ENCODE peak calls at places on chromosomes 2 and 18, in five cellular contexts. A is CD8-positive, alpha-beta T cell; S is NCI-H446; J is Jurkat, Clone E6-1; F is A172. R is an unnamed sample.

GRCh38 chr2:240501531-240501991 is 56.2 kb downstream of the ANKMY1 start:
- DNase-seq in A (no peak), J (no peak), F (no peak), S (no peak), R (no peak)

GRCh38 chr2:55200416-55200815 is 31.7 kb downstream of the CLHC1 start:
- DNase-seq in J (no peak), A (no peak), F (no peak), S (no peak), R (no peak)

GRCh38 chr2:234949762-234950434 is 1.9 kb upstream of the SH3BP4 start:
- DNase-seq in A (no peak), J (no peak), S (no peak), F (peak; percentile 63), R (no peak)

GRCh38 chr18:22020127-22020866 is 149.1 kb upstream of the GATA6 start:
- DNase-seq in J (no peak), F (no peak), S (no peak), A (no peak), R (no peak)

GRCh38 chr2:175457846-175458408 is 276.4 kb upstream of the ATP5MC3 start:
- DNase-seq in S (no peak), A (no peak), J (no peak), F (no peak), R (no peak)

GRCh38 chr18:38009335-38009734 is 443.7 kb upstream of the CELF4 start:
- DNase-seq in A (no peak), S (no peak), F (peak; percentile 13), J (no peak), R (no peak)

GRCh38 chr18:10661333-10661732 is 135.5 kb downstream of the NAPG start:
- DNase-seq in A (no peak), S (peak; percentile 44), F (peak; percentile 70), J (no peak), R (no peak)

GRCh38 chr2:98551316-98551715 is 57.0 kb downstream of the COA5 start:
- DNase-seq in A (peak; percentile 45), J (peak; percentile 60), F (no peak), S (no peak), R (no peak)

GRCh38 chr2:231191896-231192872 is 6.2 kb upstream of the ARMC9 start:
- DNase-seq in A (no peak), F (peak; percentile 80), J (no peak), S (peak; percentile 5), R (peak; percentile 54)

GRCh38 chr2:85071096-85071495 is 62.1 kb upstream of the TCF7L1 start:
- DNase-seq in J (no peak), A (no peak), S (no peak), F (peak; percentile 29), R (no peak)

GRCh38 chr2:164913640-164914346 is 41.5 kb downstream of the SLC38A11 start:
- DNase-seq in A (no peak), J (peak; percentile 20), F (peak; percentile 23), S (peak; percentile 50), R (no peak)

GRCh38 chr2:235043762-235044500 is 92.1 kb downstream of the SH3BP4 start:
- DNase-seq in J (no peak), A (no peak), S (no peak), F (no peak), R (no peak)

GRCh38 chr2:33274524-33274923 is 201.9 kb upstream of the RASGRP3 start:
- DNase-seq in A (no peak), J (no peak), F (no peak), S (no peak), R (no peak)

GRCh38 chr2:61590214-61590613 is 52.1 kb upstream of the XPO1 start:
- DNase-seq in A (no peak), J (no peak), S (no peak), F (no peak), R (no peak)

GRCh38 chr2:112795720-112796119 is 11.4 kb upstream of the IL1A start:
- DNase-seq in J (no peak), A (no peak), S (no peak), F (no peak), R (no peak)

GRCh38 chr2:139813340-139813739 is 1033.2 kb upstream of the NXPH2 start:
- DNase-seq in S (peak; percentile 83), J (no peak), A (no peak), F (no peak), R (peak; percentile 32)

GRCh38 chr18:45664824-45665763 is 49.8 kb downstream of the SLC14A2 start:
- DNase-seq in J (peak; percentile 80), A (peak; percentile 81), S (peak; percentile 69), F (peak; percentile 40), R (peak; percentile 71)

R was measured in G401.